ENCODE peak calls at places on chromosomes 7 and 10, in eight cellular contexts. U is mesothelial cell of epicardium; N is activated CD8-positive, alpha-beta T cell treated with anti-CD3 and anti-CD28 coated beads for 36 hours; W is CD4-positive, alpha-beta T cell; I is fibroblast of villous mesenchyme; D is gastrocnemius medialis; K is GM12864; E is tibial artery. Y is an unnamed sample.

GRCh38 chr10:114650266-114650665 is 7.8 kb downstream of the ABLIM1 start:
- DNase-seq in D (no peak), I (peak), K (no peak), U (no peak), N (no peak), E (no peak), W (no peak), Y (no peak)

GRCh38 chr10:123009105-123009805 is 449 bp downstream of the ACADSB start:
- DNase-seq in E (no peak), U (peak), I (no peak), W (peak), K (no peak), N (peak), D (no peak), Y (peak)

GRCh38 chr10:6162589-6163356 is 40.0 kb upstream of the PFKFB3 start:
- DNase-seq in I (peak), E (no peak), U (no peak), W (no peak), D (no peak), K (no peak), N (no peak), Y (no peak)

GRCh38 chr10:52391927-52392602 is 78.0 kb downstream of the DKK1 start:
- DNase-seq in D (no peak), W (no peak), K (no peak), I (no peak), N (no peak), E (no peak), U (no peak), Y (no peak)

GRCh38 chr7:128841961-128842673 is 11.9 kb downstream of the FLNC start:
- DNase-seq in D (no peak), W (peak), E (no peak), K (no peak), U (no peak), I (no peak), N (peak), Y (no peak)

GRCh38 chr7:36298145-36298544 is 91.5 kb upstream of the ANLN start:
- DNase-seq in U (no peak), D (no peak), K (no peak), W (no peak), N (no peak), I (no peak), E (no peak), Y (no peak)

GRCh38 chr7:122430710-122431109 is 126.2 kb upstream of the FEZF1 start:
- DNase-seq in N (no peak), W (no peak), U (no peak), K (no peak), E (no peak), I (no peak), D (no peak), Y (no peak)

GRCh38 chr7:20198295-20198694 is 18.9 kb downstream of the MACC1 start:
- DNase-seq in U (no peak), D (no peak), I (no peak), E (no peak), K (no peak), N (no peak), W (no peak), Y (no peak)

GRCh38 chr10:105146436-105146835 is 505.3 kb downstream of the SORCS3 start:
- DNase-seq in N (no peak), U (no peak), E (no peak), D (no peak), W (no peak), I (no peak), K (no peak), Y (no peak)

GRCh38 chr7:136693166-136694119 is 175.0 kb upstream of the CHRM2 start:
- DNase-seq in N (no peak), U (no peak), K (no peak), D (no peak), I (no peak), W (no peak), E (no peak), Y (no peak)

GRCh38 chr7:91869661-91870060 is 10.8 kb downstream of the MTERF1 start:
- DNase-seq in U (no peak), N (no peak), K (no peak), I (no peak), D (no peak), W (no peak), E (no peak), Y (no peak)

GRCh38 chr7:127943541-127944521 is 87.4 kb downstream of the LRRC4 start:
- DNase-seq in D (no peak), E (no peak), N (no peak), U (peak), I (peak), W (no peak), K (no peak), Y (no peak)

GRCh38 chr7:196283-196682 is 3.9 kb downstream of the FAM20C start:
- DNase-seq in E (no peak), K (no peak), N (no peak), D (no peak), U (no peak), W (no peak), I (no peak), Y (no peak)

GRCh38 chr7:41882745-41883527 is 180.0 kb upstream of the INHBA start:
- DNase-seq in E (no peak), U (no peak), K (no peak), W (no peak), D (no peak), I (no peak), N (peak), Y (no peak)

GRCh38 chr7:117993377-117994003 is 120.2 kb upstream of the CTTNBP2 start:
- DNase-seq in E (no peak), U (no peak), W (no peak), K (no peak), D (no peak), N (peak), I (peak), Y (no peak)

GRCh38 chr10:15345450-15345849 is 25.6 kb downstream of the FAM171A1 start:
- DNase-seq in D (no peak), E (no peak), I (no peak), K (no peak), U (no peak), N (no peak), W (no peak), Y (no peak)

GRCh38 chr7:30682131-30683083 is at the start of gene CRHR2:
- DNase-seq in W (peak), N (peak), D (no peak), K (no peak), E (no peak), I (no peak), U (peak), Y (no peak)

GRCh38 chr7:2757361-2757903 is 69.4 kb downstream of the AMZ1 start:
- DNase-seq in E (peak), D (peak), W (no peak), U (no peak), K (no peak), I (no peak), N (no peak), Y (no peak)

GRCh38 chr7:117219485-117219884 is 103.4 kb downstream of the WNT2 start:
- DNase-seq in E (no peak), I (peak), U (no peak), W (no peak), D (no peak), N (peak), K (no peak), Y (no peak)

GRCh38 chr10:72122221-72122620 is 33.9 kb upstream of the SPOCK2 start:
- DNase-seq in I (no peak), W (peak), N (peak), E (no peak), D (no peak), U (no peak), K (no peak), Y (no peak)

GRCh38 chr10:104128214-104128613 is 6.2 kb downstream of the SFR1 start:
- DNase-seq in D (no peak), I (no peak), U (no peak), N (no peak), W (no peak), K (no peak), E (no peak), Y (no peak)

GRCh38 chr10:104130041-104130440 is 8.1 kb downstream of the SFR1 start:
- DNase-seq in I (no peak), D (no peak), N (no peak), E (no peak), U (no peak), W (no peak), K (no peak), Y (no peak)

GRCh38 chr10:104122273-104123107 is 519 bp downstream of the SFR1 start:
- DNase-seq in D (no peak), N (peak), I (no peak), E (no peak), U (no peak), W (no peak), K (peak), Y (peak)

GRCh38 chr10:104123397-104123796 is 1.4 kb downstream of the SFR1 start:
- DNase-seq in D (no peak), U (no peak), K (no peak), E (no peak), I (no peak), N (no peak), W (no peak), Y (no peak)

GRCh38 chr10:104127411-104127810 is 5.4 kb downstream of the SFR1 start:
- DNase-seq in K (no peak), E (no peak), D (no peak), N (peak), U (no peak), W (no peak), I (no peak), Y (no peak)
- TF ChIP-seq CTCF in K (peak), E (no peak), D (no peak), N (peak), U (no peak), W (no peak), I (peak), Y (no peak)

DNA sequence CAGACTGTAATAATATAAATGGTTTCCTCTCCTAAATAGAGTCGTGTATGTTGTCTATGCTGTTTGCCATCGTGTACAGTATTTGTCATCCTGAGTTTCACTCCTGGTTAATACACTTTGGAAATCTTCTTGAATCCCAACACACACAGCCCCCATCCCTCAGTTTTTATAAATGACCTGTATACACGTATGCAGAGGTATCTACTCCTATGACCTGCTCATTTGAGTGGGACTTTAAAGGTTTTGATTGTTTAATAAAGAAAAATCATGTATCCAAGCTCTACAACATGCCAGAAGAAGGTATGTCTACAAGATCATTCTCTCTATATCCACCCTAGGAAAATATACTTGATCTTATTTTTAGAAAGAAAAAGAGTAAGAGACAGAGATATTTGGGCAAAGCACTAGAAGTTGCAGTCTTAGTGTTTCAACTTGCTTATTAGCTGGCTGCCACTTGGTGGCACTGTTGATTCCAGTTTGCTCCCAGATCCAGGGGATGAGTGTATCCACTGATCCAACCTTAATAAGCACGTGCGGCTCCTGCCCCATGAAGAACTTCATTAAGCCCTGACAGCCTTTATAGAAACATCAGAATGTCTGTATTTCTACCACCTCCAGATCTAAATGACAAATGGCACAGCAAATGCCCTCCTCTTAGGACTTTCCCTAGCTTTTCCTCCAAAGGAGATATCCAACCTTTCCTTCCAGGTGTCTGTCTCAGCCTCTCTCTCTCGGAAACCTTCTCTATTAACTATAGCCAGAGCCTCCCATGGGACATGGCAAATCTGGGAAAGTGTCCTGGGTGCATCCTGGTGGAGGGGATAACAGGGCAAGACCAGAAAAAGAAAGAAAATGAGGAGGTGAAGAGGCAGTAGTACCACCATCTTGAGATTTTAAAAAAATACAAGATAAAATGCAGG is 181.6 kb upstream of the NEBL start:
- DNase-seq in E (peak), D (no peak), I (peak), N (peak), U (peak), K (peak), W (no peak), Y (peak)
- TF ChIP-seq CTCF in E (peak), D (peak), I (peak), N (peak), U (peak), K (peak), W (peak), Y (no peak)

DNA sequence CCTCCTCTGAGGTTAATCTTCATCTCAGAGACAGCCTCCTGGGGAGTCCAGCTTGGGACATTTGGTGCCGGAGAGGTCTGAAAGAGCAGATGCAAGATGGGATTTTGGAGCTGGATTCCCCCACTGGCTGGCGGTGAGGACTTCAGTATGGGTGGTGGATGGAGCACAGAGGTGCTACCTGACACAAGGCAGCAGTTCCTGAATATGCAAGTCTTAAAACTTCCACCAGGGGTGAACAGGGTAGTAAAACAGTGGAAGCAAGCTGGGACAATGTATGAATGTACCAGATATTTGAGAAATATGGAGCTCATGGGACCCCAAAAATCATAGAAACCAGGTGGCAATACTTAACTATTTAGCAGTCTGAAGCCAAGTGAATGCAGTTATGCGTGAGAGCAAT is 4.8 kb upstream of the TAF3 start:
- DNase-seq in D (no peak), E (no peak), U (no peak), W (no peak), I (no peak), K (no peak), N (no peak), Y (no peak)
- TF ChIP-seq CTCF in D (no peak), E (no peak), U (peak), W (no peak), I (no peak), K (peak), N (no peak), Y (no peak)

GRCh38 chr7:134694299-134694698 is 47.6 kb downstream of the BPGM start:
- DNase-seq in D (no peak), I (no peak), W (no peak), E (no peak), U (no peak), K (no peak), N (no peak), Y (no peak)
- TF ChIP-seq CTCF in D (no peak), I (peak), W (no peak), E (peak), U (peak), K (peak), N (peak), Y (no peak)

GRCh38 chr10:101495324-101495925 is 92.6 kb downstream of the POLL start:
- DNase-seq in W (no peak), D (no peak), U (no peak), I (no peak), K (no peak), E (no peak), N (no peak), Y (no peak)
- TF ChIP-seq CTCF in W (no peak), D (no peak), U (no peak), I (peak), K (peak), E (no peak), N (no peak), Y (no peak)

GRCh38 chr7:151157645-151158329 is 9.7 kb downstream of the GBX1 start:
- DNase-seq in U (no peak), D (no peak), W (no peak), N (no peak), E (no peak), I (no peak), K (no peak), Y (no peak)

GRCh38 chr7:151150388-151150787 is 17.1 kb downstream of the GBX1 start:
- DNase-seq in D (no peak), E (no peak), K (no peak), W (no peak), N (no peak), I (no peak), U (no peak), Y (no peak)

GRCh38 chr7:151148319-151149259 is 18.9 kb downstream of the GBX1 start:
- DNase-seq in N (no peak), E (no peak), D (no peak), I (no peak), U (no peak), W (no peak), K (no peak), Y (no peak)

DNA sequence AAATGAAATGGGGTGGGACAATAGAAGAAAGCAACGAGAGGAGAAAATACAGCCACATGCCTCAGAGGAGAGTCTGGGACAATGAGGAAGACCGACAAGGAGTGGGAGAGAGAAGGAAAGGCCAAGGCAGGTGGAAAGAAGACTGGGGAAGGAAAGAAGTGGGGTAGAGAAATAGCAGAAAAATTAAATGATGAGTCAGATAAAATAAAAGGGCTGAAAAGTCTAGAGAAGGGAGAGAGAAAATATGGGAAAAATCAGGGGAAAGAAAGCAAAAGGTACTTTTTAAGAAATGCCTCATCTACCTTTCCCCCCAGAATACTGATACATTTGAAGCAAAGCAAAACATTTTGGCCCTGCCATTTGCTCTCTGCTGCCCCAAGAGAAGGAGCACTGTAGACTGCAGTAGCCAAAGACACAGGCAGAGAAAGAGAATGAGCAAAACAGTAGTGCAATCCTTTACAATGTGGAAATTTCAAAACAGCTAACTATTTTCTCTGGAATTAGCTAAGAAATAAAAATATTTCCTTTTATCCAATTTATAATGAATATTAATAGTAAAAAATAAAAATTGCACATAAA is 14.5 kb downstream of the GBX1 start:
- DNase-seq in U (no peak), N (no peak), E (no peak), W (no peak), K (no peak), I (no peak), D (no peak), Y (no peak)
- TF ChIP-seq CTCF in U (no peak), N (no peak), E (no peak), W (no peak), K (peak), I (no peak), D (no peak), Y (no peak)

GRCh38 chr7:44133295-44133694 is 7.8 kb downstream of the MYL7 start:
- DNase-seq in D (no peak), U (no peak), K (no peak), N (no peak), I (no peak), W (no peak), E (no peak), Y (no peak)

GRCh38 chr7:44132039-44132438 is 8.7 kb upstream of the POLD2 start:
- DNase-seq in D (no peak), N (no peak), E (no peak), W (no peak), I (peak), K (no peak), U (no peak), Y (no peak)

GRCh38 chr7:44128721-44129582 is 5.6 kb upstream of the POLD2 start:
- DNase-seq in N (no peak), I (no peak), E (no peak), D (no peak), U (no peak), W (no peak), K (no peak), Y (no peak)

GRCh38 chr7:44134943-44135628 is 6.0 kb downstream of the MYL7 start:
- DNase-seq in K (no peak), E (no peak), I (no peak), D (no peak), U (no peak), N (no peak), W (no peak), Y (no peak)

DNA sequence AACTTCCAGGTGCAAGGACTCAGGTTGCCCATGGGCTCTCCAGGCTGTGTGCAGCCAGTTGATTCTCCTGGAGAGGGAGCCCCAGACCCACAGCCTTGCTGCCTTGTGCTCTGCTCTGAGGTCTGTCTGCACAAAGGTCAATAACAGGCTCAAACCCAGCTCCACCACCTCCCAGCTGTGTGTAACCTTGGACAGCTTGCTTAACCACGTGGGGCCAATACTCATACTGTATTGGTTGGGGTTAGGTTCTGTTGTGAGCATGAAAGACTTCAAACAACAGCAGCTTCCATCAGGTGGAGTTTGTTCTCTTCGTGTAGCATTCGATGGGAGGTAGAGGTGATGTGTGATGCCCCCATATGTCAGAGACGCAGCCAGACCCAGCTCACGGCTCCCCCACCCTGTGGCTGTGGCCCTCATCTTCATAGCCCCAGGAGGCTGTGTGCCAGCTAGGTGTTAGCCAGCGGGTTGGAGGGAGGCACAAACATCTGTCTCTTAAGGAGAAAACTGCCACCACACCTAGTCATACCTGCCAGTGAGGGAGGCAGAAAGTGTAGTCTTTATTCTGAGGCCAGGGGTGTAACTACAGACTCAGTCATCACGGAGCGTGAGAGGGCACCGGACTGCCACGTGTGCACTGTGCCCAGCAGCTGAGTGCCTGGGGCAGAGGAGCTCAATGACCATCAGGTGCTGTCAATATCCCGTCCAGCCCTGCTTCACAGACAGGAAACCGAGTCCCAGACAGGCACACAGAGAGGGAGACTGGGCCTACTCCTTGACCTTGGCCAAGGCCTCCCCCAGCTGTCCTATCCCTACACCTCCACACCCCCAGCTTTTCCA is 8.0 kb upstream of the POLD2 start:
- DNase-seq in W (no peak), K (no peak), I (peak), U (no peak), N (peak), D (no peak), E (no peak), Y (no peak)
- TF ChIP-seq CTCF in W (no peak), K (peak), I (peak), U (no peak), N (no peak), D (no peak), E (no peak), Y (no peak)

Y was measured in lower leg skin.